ENCODE peak calls at places on chromosomes 1 and 21, in five cellular contexts. X is heart right ventricle; F is IMR-90; U is CD4-positive, CD25-positive, alpha-beta regulatory T cell; E is right cardiac atrium. N is an unnamed sample. For H3K4me1, the result is how much of the 10 kb centered on the place peaks cover.

GRCh38 chr1:17401841-17402240 is 29.8 kb downstream of the PADI6 start:
- ATAC-seq in X (no peak), F (no peak), U (no peak), E (no peak), N (no peak)

GRCh38 chr1:240031009-240031408 is 60.7 kb upstream of the FMN2 start:
- ATAC-seq in X (no peak), F (peak), U (no peak), E (no peak), N (no peak)

GRCh38 chr1:47547753-47548152 is 109.9 kb downstream of the FOXD2 start:
- ATAC-seq in X (no peak), F (no peak), U (no peak), E (no peak), N (no peak)

GRCh38 chr1:226532553-226532952 is 16.0 kb upstream of the STUM start:
- ATAC-seq in X (no peak), F (no peak), U (no peak), E (no peak), N (no peak)

GRCh38 chr1:241622708-241623107 is 17.5 kb downstream of the CHML start:
- ATAC-seq in X (no peak), F (no peak), U (no peak), E (peak), N (no peak)

GRCh38 chr1:87174726-87175237 is 153.9 kb upstream of the LMO4 start:
- ATAC-seq in X (no peak), F (no peak), U (no peak), E (no peak), N (no peak)

GRCh38 chr1:59006932-59007331 is 223.1 kb upstream of the JUN start:
- ATAC-seq in X (no peak), F (no peak), U (no peak), E (no peak), N (no peak)

GRCh38 chr1:33624991-33625870 is 152.8 kb downstream of the ZSCAN20 start:
- ATAC-seq in X (no peak), F (no peak), U (no peak), E (peak), N (no peak)

GRCh38 chr1:221693087-221693486 is 48.8 kb downstream of the DUSP10 start:
- ATAC-seq in X (no peak), F (no peak), U (no peak), E (no peak), N (no peak)

GRCh38 chr1:56496158-56496557 is 83.2 kb downstream of the PLPP3 start:
- ATAC-seq in X (no peak), F (no peak), U (no peak), E (no peak), N (no peak)

GRCh38 chr21:33546076-33546475 is 3.2 kb downstream of the SON start:
- ATAC-seq in X (no peak), F (no peak), U (no peak), E (no peak), N (no peak)

GRCh38 chr1:99675994-99676393 is 30.1 kb downstream of the PALMD start:
- ATAC-seq in X (no peak), F (no peak), U (no peak), E (no peak), N (no peak)
- H3K4me1 ChIP-seq in X (half or more), F (under half), U (under half), E (under half), N (under half)

GRCh38 chr1:184494929-184495328 is 108.1 kb downstream of the C1orf21 start:
- ATAC-seq in X (no peak), F (no peak), U (no peak), E (no peak), N (no peak)

GRCh38 chr1:184502154-184502553 is 115.3 kb downstream of the C1orf21 start:
- ATAC-seq in X (no peak), F (no peak), U (no peak), E (no peak), N (no peak)

GRCh38 chr1:184499626-184500025 is 112.8 kb downstream of the C1orf21 start:
- ATAC-seq in X (no peak), F (peak), U (no peak), E (peak), N (no peak)

GRCh38 chr1:184493987-184494388 is 107.2 kb downstream of the C1orf21 start:
- ATAC-seq in X (no peak), F (no peak), U (no peak), E (peak), N (peak)

DNA sequence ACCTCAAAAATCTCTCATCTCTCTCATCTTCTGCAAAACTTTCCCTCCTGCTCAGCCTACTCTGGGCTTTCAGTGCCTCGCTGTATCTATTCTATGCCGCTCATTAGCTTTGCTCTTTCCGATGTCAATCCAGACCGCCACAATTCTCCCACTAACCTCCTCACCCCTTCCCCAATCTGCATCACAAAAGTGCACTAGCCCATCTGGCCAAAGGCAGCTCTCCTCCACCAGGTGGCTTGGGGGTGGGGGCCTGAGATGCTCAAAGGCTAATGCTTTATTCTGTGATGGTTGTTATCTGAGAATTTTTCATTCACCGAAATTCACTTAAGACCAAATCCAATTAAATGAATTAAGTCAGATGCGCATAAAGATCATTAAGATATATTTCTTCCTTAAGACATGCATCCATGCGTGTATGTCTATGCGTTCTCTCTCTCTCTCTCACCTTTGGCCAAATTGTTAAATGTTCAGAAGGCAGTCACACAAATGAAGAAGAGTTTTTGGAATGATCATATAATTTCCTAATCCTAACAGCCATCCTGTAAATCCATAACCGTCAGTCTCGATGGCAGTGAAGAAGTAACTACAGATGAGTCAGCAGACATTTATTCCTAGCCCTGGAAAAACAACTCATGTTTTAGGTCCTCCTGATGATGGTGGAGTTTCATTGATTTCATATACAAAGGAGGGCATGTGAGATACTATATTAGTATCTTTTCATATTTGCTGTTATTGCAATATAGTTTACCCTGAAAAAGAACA is 111.3 kb downstream of the C1orf21 start:
- ATAC-seq in X (no peak), F (no peak), U (no peak), E (no peak), N (no peak)
- H3K4me1 ChIP-seq in X (under half), F (under half), U (under half), E (under half), N (under half)

GRCh38 chr1:162219461-162219860 is 150.0 kb downstream of the NOS1AP start:
- ATAC-seq in X (no peak), F (no peak), U (no peak), E (no peak), N (no peak)

GRCh38 chr1:162218546-162218945 is 149.1 kb downstream of the NOS1AP start:
- ATAC-seq in X (no peak), F (no peak), U (no peak), E (no peak), N (no peak)

GRCh38 chr1:162218975-162219374 is 149.5 kb downstream of the NOS1AP start:
- ATAC-seq in X (no peak), F (no peak), U (no peak), E (no peak), N (no peak)

GRCh38 chr1:162222019-162222418 is 152.5 kb downstream of the NOS1AP start:
- ATAC-seq in X (no peak), F (no peak), U (no peak), E (no peak), N (no peak)

DNA sequence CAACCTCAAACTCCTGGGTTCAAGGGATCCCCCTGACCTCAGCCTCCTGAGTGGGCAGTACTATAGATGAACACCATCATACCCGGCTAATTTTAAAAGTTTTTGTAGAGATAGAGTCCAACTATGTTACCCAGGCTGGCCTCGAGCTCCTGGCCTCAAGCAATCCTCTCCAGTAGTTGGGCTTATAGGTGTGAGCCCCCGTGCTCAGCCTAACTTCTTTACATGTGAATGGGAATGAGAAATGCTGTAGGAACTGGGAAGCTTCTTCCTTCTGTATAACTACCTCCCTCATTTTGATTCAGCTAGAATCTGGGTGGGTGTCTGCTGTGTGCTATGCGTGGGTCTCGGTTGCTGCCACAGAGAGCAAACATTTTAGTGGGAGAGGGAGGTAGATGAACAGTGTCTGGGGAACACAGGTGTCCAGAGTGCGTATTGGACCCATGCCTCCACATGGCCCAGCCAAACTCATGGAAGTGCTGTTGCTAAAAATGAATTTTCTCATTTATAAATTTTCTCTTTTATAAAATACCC is 150.6 kb downstream of the NOS1AP start:
- ATAC-seq in X (no peak), F (no peak), U (no peak), E (no peak), N (no peak)
- H3K4me1 ChIP-seq in X (under half), F (under half), U (under half), E (under half), N (half or more)

DNA sequence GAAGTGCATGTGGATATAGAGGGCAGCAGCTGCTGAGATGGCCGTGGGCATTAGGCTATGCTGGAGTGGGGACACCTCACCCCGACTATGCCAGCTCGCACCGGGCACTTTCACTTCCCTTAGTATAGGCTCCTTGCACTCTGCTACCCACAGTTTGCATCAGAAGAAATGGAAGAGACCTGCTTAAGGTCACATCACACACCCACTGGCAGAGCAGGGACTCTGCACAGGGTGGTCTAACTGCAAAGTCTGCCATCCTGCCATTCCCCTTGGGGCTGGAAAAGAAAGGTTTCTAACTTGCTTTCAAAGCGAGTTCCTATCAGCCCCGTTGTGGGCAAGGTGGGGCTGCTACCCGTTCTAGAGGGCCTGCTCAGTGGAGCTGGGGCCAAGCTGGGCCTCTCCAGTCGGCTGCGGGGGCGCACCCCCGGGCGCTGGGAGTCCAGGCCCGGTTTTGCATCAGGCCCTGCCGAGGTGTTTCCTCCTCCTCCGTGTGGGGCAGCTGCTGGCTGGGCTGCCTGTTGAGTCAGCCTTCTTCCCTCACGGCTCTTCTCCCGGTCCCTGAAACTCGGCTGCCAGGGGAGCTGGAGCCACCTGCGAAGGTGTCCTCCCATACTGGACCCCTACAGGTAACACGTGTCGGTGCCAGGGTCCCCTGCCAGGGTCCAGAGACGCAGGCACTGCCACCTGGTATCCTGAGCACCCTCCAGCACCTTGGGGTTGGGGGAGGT is at the start of gene SYTL1:
- ATAC-seq in X (peak), F (peak), U (peak), E (peak), N (no peak)
- H3K4me1 ChIP-seq in X (under half), F (under half), U (under half), E (under half), N (under half)

GRCh38 chr1:223343692-223344091 is 20.3 kb downstream of the SUSD4 start:
- ATAC-seq in X (no peak), F (no peak), U (no peak), E (peak), N (no peak)
- H3K4me1 ChIP-seq in X (under half), F (under half), U (under half), E (under half), N (under half)

DNA sequence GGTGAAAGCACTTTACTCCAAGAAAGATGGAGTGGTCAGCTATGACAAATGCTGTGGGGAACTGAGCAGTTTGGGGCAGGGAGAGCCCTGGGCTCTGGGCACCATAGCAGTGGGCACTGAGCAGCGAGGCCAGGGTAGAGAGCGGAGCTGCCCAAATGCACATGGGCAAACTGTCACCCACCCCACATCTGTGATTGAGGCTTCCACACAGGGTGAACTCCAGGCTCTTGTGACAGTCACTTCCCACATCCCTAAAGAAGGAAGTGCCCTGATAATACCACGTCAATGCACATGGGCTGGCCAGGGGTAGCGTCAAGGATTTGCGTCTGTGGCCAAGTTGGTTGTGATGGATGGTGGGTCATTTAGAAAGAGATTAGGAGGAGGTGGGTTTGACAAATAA is 2.6 kb upstream of the GUCA2B start:
- ATAC-seq in X (no peak), F (no peak), U (no peak), E (no peak), N (no peak)
- H3K4me1 ChIP-seq in X (under half), F (under half), U (under half), E (under half), N (under half)

DNA sequence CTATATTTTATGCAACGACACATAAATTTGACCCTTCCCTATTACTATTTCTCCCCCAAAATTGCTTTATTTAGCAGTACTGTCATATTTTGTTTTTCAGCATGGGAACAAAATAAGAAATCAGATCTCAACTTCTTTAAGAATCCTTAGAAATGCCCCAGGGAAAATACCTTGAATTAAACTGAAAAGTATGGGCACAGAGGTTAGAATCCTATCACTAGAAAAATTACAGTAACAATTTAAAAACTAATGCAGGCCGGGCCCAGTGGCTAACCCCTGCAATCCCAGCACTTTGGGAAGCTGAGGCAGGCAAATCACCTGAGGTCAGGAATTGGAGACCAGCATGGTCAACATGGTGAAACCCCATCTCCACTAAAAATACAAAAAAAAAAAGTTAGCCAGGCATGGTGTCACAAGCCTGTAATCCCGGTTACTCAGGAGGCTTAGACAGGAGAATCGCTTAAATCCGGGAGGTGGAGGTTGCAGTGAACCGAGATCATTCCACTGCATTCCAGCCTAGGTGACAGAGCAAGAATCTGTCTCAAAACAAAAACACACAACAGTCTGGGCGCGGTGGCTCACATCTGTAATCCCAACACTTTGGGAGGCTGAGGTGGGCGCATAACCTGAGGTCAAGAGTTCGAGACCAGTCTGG is 51.4 kb downstream of the GNB1 start:
- ATAC-seq in X (no peak), F (no peak), U (no peak), E (no peak), N (no peak)
- H3K4me1 ChIP-seq in X (half or more), F (under half), U (under half), E (under half), N (under half)

GRCh38 chr21:29350246-29350779 is 51.6 kb downstream of the BACH1 start:
- ATAC-seq in X (no peak), F (no peak), U (no peak), E (no peak), N (no peak)
- H3K4me1 ChIP-seq in X (under half), F (under half), U (under half), E (under half), N (under half)

GRCh38 chr1:99745061-99745460 is 21.4 kb downstream of the FRRS1 start:
- ATAC-seq in X (no peak), F (no peak), U (no peak), E (no peak), N (no peak)
- H3K4me1 ChIP-seq in X (under half), F (under half), U (under half), E (under half), N (under half)

GRCh38 chr1:31602081-31602480 is 15.4 kb upstream of the HCRTR1 start:
- ATAC-seq in X (no peak), F (no peak), U (no peak), E (no peak), N (no peak)
- H3K4me1 ChIP-seq in X (under half), F (under half), U (under half), E (under half), N (under half)

N was measured in gastroesophageal sphincter.